ENCODE peak calls at places on chromosomes 5 and 9, in seven cellular contexts. One of them, this sample, is unnamed.

GRCh38 chr5:133433641-133434040 is 178.7 kb downstream of the FSTL4 start:
- DNase-seq in SK-N-SH: no peak
- DNase-seq in right lobe of liver: no peak
- DNase-seq in mesendoderm: peak; percentile 50
- DNase-seq in A549: no peak
- DNase-seq in dorsolateral prefrontal cortex: no peak
- DNase-seq in PC-3: no peak
- DNase-seq in this sample: no peak

GRCh38 chr9:1170918-1171317 is 120.8 kb downstream of the DMRT2 start:
- DNase-seq in right lobe of liver: no peak
- DNase-seq in dorsolateral prefrontal cortex: no peak
- DNase-seq in PC-3: no peak
- DNase-seq in A549: no peak
- DNase-seq in SK-N-SH: no peak
- DNase-seq in mesendoderm: no peak
- DNase-seq in this sample: no peak

GRCh38 chr9:125932012-125932411 is 184.8 kb downstream of the PBX3 start:
- DNase-seq in SK-N-SH: no peak
- DNase-seq in dorsolateral prefrontal cortex: peak; percentile 53
- DNase-seq in PC-3: peak; percentile 96
- DNase-seq in mesendoderm: peak; percentile 33
- DNase-seq in A549: peak; percentile 62
- DNase-seq in right lobe of liver: no peak
- DNase-seq in this sample: peak; percentile 74

GRCh38 chr5:15026011-15026481 is 154.5 kb upstream of the ANKH start:
- DNase-seq in A549: no peak
- DNase-seq in right lobe of liver: no peak
- DNase-seq in PC-3: no peak
- DNase-seq in SK-N-SH: no peak
- DNase-seq in dorsolateral prefrontal cortex: no peak
- DNase-seq in mesendoderm: no peak
- DNase-seq in this sample: no peak

GRCh38 chr5:6636293-6636692 is 3.1 kb downstream of the SRD5A1 start:
- DNase-seq in A549: no peak
- DNase-seq in PC-3: peak; percentile 43
- DNase-seq in mesendoderm: no peak
- DNase-seq in right lobe of liver: peak; percentile 51
- DNase-seq in dorsolateral prefrontal cortex: no peak
- DNase-seq in SK-N-SH: no peak
- DNase-seq in this sample: no peak

GRCh38 chr5:170426149-170426767 is 37.1 kb upstream of the KCNMB1 start:
- DNase-seq in mesendoderm: no peak
- DNase-seq in SK-N-SH: peak; percentile 40
- DNase-seq in A549: no peak
- DNase-seq in dorsolateral prefrontal cortex: no peak
- DNase-seq in right lobe of liver: no peak
- DNase-seq in PC-3: no peak
- DNase-seq in this sample: no peak

GRCh38 chr9:70410368-70410767 is 4.1 kb downstream of the KLF9 start:
- DNase-seq in dorsolateral prefrontal cortex: no peak
- DNase-seq in A549: no peak
- DNase-seq in SK-N-SH: no peak
- DNase-seq in right lobe of liver: no peak
- DNase-seq in mesendoderm: no peak
- DNase-seq in PC-3: no peak
- DNase-seq in this sample: no peak

GRCh38 chr9:76882686-76883085 is 23.2 kb downstream of the PRUNE2 start:
- DNase-seq in SK-N-SH: no peak
- DNase-seq in right lobe of liver: no peak
- DNase-seq in dorsolateral prefrontal cortex: no peak
- DNase-seq in mesendoderm: no peak
- DNase-seq in PC-3: no peak
- DNase-seq in A549: no peak
- DNase-seq in this sample: no peak

GRCh38 chr5:91291628-91292569 is 91.2 kb downstream of the ARRDC3 start:
- DNase-seq in right lobe of liver: no peak
- DNase-seq in A549: no peak
- DNase-seq in SK-N-SH: no peak
- DNase-seq in mesendoderm: no peak
- DNase-seq in PC-3: no peak
- DNase-seq in dorsolateral prefrontal cortex: no peak
- DNase-seq in this sample: no peak

GRCh38 chr9:88583901-88584596 is 49.1 kb downstream of the NXNL2 start:
- DNase-seq in PC-3: peak; percentile 54
- DNase-seq in A549: no peak
- DNase-seq in mesendoderm: no peak
- DNase-seq in right lobe of liver: no peak
- DNase-seq in dorsolateral prefrontal cortex: no peak
- DNase-seq in SK-N-SH: no peak
- DNase-seq in this sample: no peak

GRCh38 chr5:54317511-54318260 is 7.3 kb upstream of the ARL15 start:
- DNase-seq in dorsolateral prefrontal cortex: no peak
- DNase-seq in mesendoderm: no peak
- DNase-seq in A549: no peak
- DNase-seq in right lobe of liver: no peak
- DNase-seq in SK-N-SH: no peak
- DNase-seq in PC-3: no peak
- DNase-seq in this sample: no peak

GRCh38 chr5:158922263-158922592 is 177.5 kb downstream of the EBF1 start:
- DNase-seq in A549: no peak
- DNase-seq in dorsolateral prefrontal cortex: no peak
- DNase-seq in mesendoderm: no peak
- DNase-seq in SK-N-SH: no peak
- DNase-seq in PC-3: no peak
- DNase-seq in right lobe of liver: no peak
- DNase-seq in this sample: no peak

GRCh38 chr5:150458819-150459557 is 9.4 kb upstream of the RPS14 start:
- DNase-seq in dorsolateral prefrontal cortex: peak; percentile 70
- DNase-seq in PC-3: peak; percentile 90
- DNase-seq in SK-N-SH: peak; percentile 93
- DNase-seq in mesendoderm: peak; percentile 75
- DNase-seq in right lobe of liver: peak; percentile 85
- DNase-seq in A549: peak; percentile 72
- DNase-seq in this sample: peak; percentile 86

DNA sequence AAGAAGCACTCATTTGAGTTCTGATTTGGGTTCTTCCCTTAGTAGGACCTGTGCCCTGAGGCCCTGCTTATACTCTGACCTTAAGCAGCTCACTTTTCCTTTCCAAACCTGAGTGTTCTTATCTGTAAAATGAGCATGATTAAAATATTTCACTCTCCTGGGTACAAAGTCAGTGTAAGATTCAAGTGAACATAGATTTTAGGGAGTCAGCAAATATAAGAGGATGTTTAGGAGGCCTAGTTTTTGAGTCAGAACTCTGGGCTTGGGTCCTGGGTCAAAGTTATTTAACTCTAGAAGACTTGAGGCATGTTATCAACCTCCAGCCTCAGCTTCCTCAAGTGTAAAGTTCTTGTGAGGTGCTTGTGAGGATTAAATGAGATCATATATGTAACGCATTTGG is 8.7 kb upstream of the SPARC start:
- DNase-seq in PC-3: no peak
- DNase-seq in A549: no peak
- DNase-seq in mesendoderm: no peak
- DNase-seq in SK-N-SH: no peak
- DNase-seq in right lobe of liver: no peak
- DNase-seq in dorsolateral prefrontal cortex: no peak
- DNase-seq in this sample: no peak
- H3K27ac ChIP-seq in PC-3: no peak overlapping the region
- H3K27ac ChIP-seq in A549: no peak overlapping the region
- H3K27ac ChIP-seq in mesendoderm: no peak overlapping the region
- H3K27ac ChIP-seq in SK-N-SH: no peak overlapping the region
- H3K27ac ChIP-seq in right lobe of liver: no peak overlapping the region
- H3K27ac ChIP-seq in dorsolateral prefrontal cortex: peak overlapping the region; percentile 92
- H3K27ac ChIP-seq in this sample: no peak overlapping the region

GRCh38 chr9:82586918-82587356 is 476.0 kb downstream of the RASEF start:
- DNase-seq in right lobe of liver: no peak
- DNase-seq in PC-3: no peak
- DNase-seq in mesendoderm: no peak
- DNase-seq in dorsolateral prefrontal cortex: no peak
- DNase-seq in SK-N-SH: no peak
- DNase-seq in A549: no peak
- DNase-seq in this sample: no peak
- H3K4me3 ChIP-seq in right lobe of liver: no peak overlapping the region
- H3K4me3 ChIP-seq in PC-3: no peak overlapping the region
- H3K4me3 ChIP-seq in mesendoderm: no peak overlapping the region
- H3K4me3 ChIP-seq in dorsolateral prefrontal cortex: no peak overlapping the region
- H3K4me3 ChIP-seq in SK-N-SH: no peak overlapping the region
- H3K4me3 ChIP-seq in A549: no peak overlapping the region
- H3K4me3 ChIP-seq in this sample: no peak overlapping the region

DNA sequence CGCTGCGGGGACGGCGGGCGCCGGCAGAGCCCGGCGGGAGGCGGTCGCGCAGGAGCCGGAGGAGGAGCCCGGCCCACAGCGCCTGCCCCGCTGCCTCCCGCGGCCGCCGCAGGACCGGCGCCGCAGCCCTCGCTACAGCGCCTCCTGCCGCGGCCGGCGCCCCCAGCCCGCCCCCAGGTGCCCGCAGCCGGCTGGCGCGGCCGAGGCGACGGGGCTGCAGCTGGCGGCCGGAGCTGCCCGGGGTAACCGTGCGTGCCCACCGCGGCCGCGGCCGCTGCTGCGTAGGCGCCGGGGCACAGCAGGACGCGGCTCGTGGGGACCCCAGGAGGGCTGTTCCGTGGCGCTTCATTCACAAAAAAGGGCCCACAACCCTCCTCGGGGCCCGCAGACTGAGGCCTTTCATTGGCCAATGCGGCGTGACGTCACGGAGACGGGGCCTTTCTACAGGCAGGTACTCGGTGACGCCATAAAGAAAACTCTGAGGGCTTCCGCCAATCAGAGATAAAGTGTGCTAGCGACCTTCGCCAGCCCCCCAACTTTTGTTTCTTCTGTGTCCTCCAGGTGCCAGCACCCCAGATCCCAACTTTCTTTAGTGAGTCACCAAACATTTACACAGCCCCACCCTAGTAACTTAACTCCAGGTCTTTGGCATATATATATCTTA is at the start of gene CDC14B:
- DNase-seq in A549: peak; percentile 96
- DNase-seq in mesendoderm: peak; percentile 97
- DNase-seq in PC-3: peak; percentile 86
- DNase-seq in dorsolateral prefrontal cortex: peak; percentile 93
- DNase-seq in SK-N-SH: peak; percentile 94
- DNase-seq in right lobe of liver: peak; percentile 87
- DNase-seq in this sample: peak; percentile 91
- H3K27ac ChIP-seq in A549: peak within 1 kb of the TSS; percentile 81
- H3K27ac ChIP-seq in mesendoderm: peak within 1 kb of the TSS; percentile 89
- H3K27ac ChIP-seq in PC-3: peak within 1 kb of the TSS; percentile 32
- H3K27ac ChIP-seq in dorsolateral prefrontal cortex: peak within 1 kb of the TSS; percentile 97
- H3K27ac ChIP-seq in SK-N-SH: peak within 1 kb of the TSS; percentile 75
- H3K27ac ChIP-seq in right lobe of liver: peak within 1 kb of the TSS; percentile 85
- H3K27ac ChIP-seq in this sample: peak within 1 kb of the TSS; percentile 82

GRCh38 chr5:174724484-174725260 is at the start of gene MSX2:
- DNase-seq in dorsolateral prefrontal cortex: peak; percentile 34
- DNase-seq in PC-3: peak; percentile 77
- DNase-seq in A549: peak; percentile 88
- DNase-seq in right lobe of liver: peak; percentile 68
- DNase-seq in mesendoderm: peak; percentile 97
- DNase-seq in SK-N-SH: peak; percentile 97
- DNase-seq in this sample: peak; percentile 81

GRCh38 chr5:174722500-174722899 is 1.9 kb upstream of the MSX2 start:
- DNase-seq in SK-N-SH: no peak
- DNase-seq in PC-3: no peak
- DNase-seq in A549: no peak
- DNase-seq in right lobe of liver: no peak
- DNase-seq in dorsolateral prefrontal cortex: no peak
- DNase-seq in mesendoderm: no peak
- DNase-seq in this sample: no peak

GRCh38 chr5:174721522-174722432 is 2.6 kb upstream of the MSX2 start:
- DNase-seq in PC-3: no peak
- DNase-seq in A549: no peak
- DNase-seq in dorsolateral prefrontal cortex: no peak
- DNase-seq in mesendoderm: peak; percentile 10
- DNase-seq in SK-N-SH: no peak
- DNase-seq in right lobe of liver: no peak
- DNase-seq in this sample: no peak

GRCh38 chr5:174723979-174724483 is 351 bp upstream of the MSX2 start:
- DNase-seq in PC-3: peak; percentile 14
- DNase-seq in right lobe of liver: no peak
- DNase-seq in mesendoderm: peak; percentile 70
- DNase-seq in SK-N-SH: peak; percentile 55
- DNase-seq in A549: peak; percentile 23
- DNase-seq in dorsolateral prefrontal cortex: no peak
- DNase-seq in this sample: no peak

GRCh38 chr5:174723315-174723978 is 935 bp upstream of the MSX2 start:
- DNase-seq in A549: no peak
- DNase-seq in mesendoderm: no peak
- DNase-seq in SK-N-SH: no peak
- DNase-seq in dorsolateral prefrontal cortex: no peak
- DNase-seq in PC-3: no peak
- DNase-seq in right lobe of liver: no peak
- DNase-seq in this sample: no peak
- H3K4me3 ChIP-seq in A549: peak overlapping the region; percentile 71
- H3K4me3 ChIP-seq in mesendoderm: peak overlapping the region; percentile 52
- H3K4me3 ChIP-seq in SK-N-SH: peak overlapping the region; percentile 78
- H3K4me3 ChIP-seq in dorsolateral prefrontal cortex: peak overlapping the region; percentile 48
- H3K4me3 ChIP-seq in PC-3: peak overlapping the region; percentile 81
- H3K4me3 ChIP-seq in right lobe of liver: no peak overlapping the region
- H3K4me3 ChIP-seq in this sample: peak overlapping the region; percentile 81

GRCh38 chr9:133943036-133943780 is 48.9 kb downstream of the VAV2 start:
- DNase-seq in A549: no peak
- DNase-seq in dorsolateral prefrontal cortex: no peak
- DNase-seq in SK-N-SH: no peak
- DNase-seq in PC-3: no peak
- DNase-seq in right lobe of liver: peak; percentile 11
- DNase-seq in mesendoderm: no peak
- DNase-seq in this sample: no peak

GRCh38 chr9:133939845-133940244 is 52.3 kb downstream of the VAV2 start:
- DNase-seq in right lobe of liver: peak; percentile 9
- DNase-seq in PC-3: no peak
- DNase-seq in mesendoderm: no peak
- DNase-seq in dorsolateral prefrontal cortex: no peak
- DNase-seq in SK-N-SH: no peak
- DNase-seq in A549: no peak
- DNase-seq in this sample: no peak

GRCh38 chr9:133944746-133945135 is 47.4 kb downstream of the VAV2 start:
- DNase-seq in right lobe of liver: peak; percentile 28
- DNase-seq in dorsolateral prefrontal cortex: no peak
- DNase-seq in mesendoderm: no peak
- DNase-seq in SK-N-SH: no peak
- DNase-seq in PC-3: peak; percentile 84
- DNase-seq in A549: no peak
- DNase-seq in this sample: peak; percentile 94

GRCh38 chr9:133943781-133944745 is 48.1 kb downstream of the VAV2 start:
- DNase-seq in SK-N-SH: peak; percentile 92
- DNase-seq in dorsolateral prefrontal cortex: no peak
- DNase-seq in PC-3: no peak
- DNase-seq in mesendoderm: no peak
- DNase-seq in A549: no peak
- DNase-seq in right lobe of liver: peak; percentile 17
- DNase-seq in this sample: no peak

GRCh38 chr9:133942206-133942975 is 49.7 kb downstream of the VAV2 start:
- DNase-seq in A549: no peak
- DNase-seq in dorsolateral prefrontal cortex: no peak
- DNase-seq in mesendoderm: no peak
- DNase-seq in SK-N-SH: no peak
- DNase-seq in right lobe of liver: peak; percentile 8
- DNase-seq in PC-3: no peak
- DNase-seq in this sample: no peak
- H3K27ac ChIP-seq in A549: no peak overlapping the region
- H3K27ac ChIP-seq in dorsolateral prefrontal cortex: no peak overlapping the region
- H3K27ac ChIP-seq in mesendoderm: no peak overlapping the region
- H3K27ac ChIP-seq in SK-N-SH: peak overlapping the region; percentile 97
- H3K27ac ChIP-seq in right lobe of liver: no peak overlapping the region
- H3K27ac ChIP-seq in PC-3: no peak overlapping the region
- H3K27ac ChIP-seq in this sample: no peak overlapping the region

GRCh38 chr5:118450924-118451332 is 537.4 kb downstream of the DTWD2 start:
- DNase-seq in dorsolateral prefrontal cortex: no peak
- DNase-seq in right lobe of liver: no peak
- DNase-seq in SK-N-SH: no peak
- DNase-seq in mesendoderm: no peak
- DNase-seq in PC-3: no peak
- DNase-seq in A549: no peak
- DNase-seq in this sample: no peak
- H3K4me3 ChIP-seq in dorsolateral prefrontal cortex: no peak overlapping the region
- H3K4me3 ChIP-seq in right lobe of liver: no peak overlapping the region
- H3K4me3 ChIP-seq in SK-N-SH: no peak overlapping the region
- H3K4me3 ChIP-seq in mesendoderm: no peak overlapping the region
- H3K4me3 ChIP-seq in PC-3: no peak overlapping the region
- H3K4me3 ChIP-seq in A549: no peak overlapping the region
- H3K4me3 ChIP-seq in this sample: no peak overlapping the region